ENCODE peak calls at places on chromosome 1, in six cellular contexts. C, P, Z, W, N and Y are unnamed samples.

GRCh38 chr1:67711850-67712202 is 26.8 kb downstream of the GADD45A start:
- DNase-seq in C (peak; percentile 33), P (no peak), Z (peak; percentile 49), W (no peak), N (no peak), Y (no peak)

GRCh38 chr1:71081697-71082080 is 854 bp upstream of the ZRANB2 start:
- DNase-seq in C (peak; percentile 39), P (no peak), Z (no peak), W (no peak), N (no peak), Y (no peak)

GRCh38 chr1:17579951-17580939 is 40.7 kb downstream of the ARHGEF10L start:
- DNase-seq in C (no peak), P (no peak), Z (no peak), W (no peak), N (no peak), Y (no peak)

GRCh38 chr1:168320805-168321577 is 40.3 kb downstream of the TBX19 start:
- DNase-seq in C (peak; percentile 82), P (peak; percentile 91), Z (peak; percentile 88), W (no peak), N (no peak), Y (peak; percentile 57)

GRCh38 chr1:17633654-17634053 is 94.2 kb downstream of the ARHGEF10L start:
- DNase-seq in C (no peak), P (peak; percentile 79), Z (no peak), W (no peak), N (no peak), Y (peak; percentile 69)

GRCh38 chr1:119799599-119800177 is 11.6 kb downstream of the REG4 start:
- DNase-seq in C (no peak), P (no peak), Z (no peak), W (no peak), N (no peak), Y (no peak)

GRCh38 chr1:165248969-165249571 is 107.4 kb downstream of the LMX1A start:
- DNase-seq in C (peak; percentile 59), P (no peak), Z (no peak), W (no peak), N (no peak), Y (peak; percentile 8)

GRCh38 chr1:204087893-204088528 is 15.1 kb downstream of the SOX13 start:
- DNase-seq in C (no peak), P (no peak), Z (no peak), W (no peak), N (no peak), Y (peak; percentile 26)

GRCh38 chr1:212606734-212607205 is 1.8 kb upstream of the ATF3 start:
- DNase-seq in C (no peak), P (no peak), Z (peak; percentile 42), W (no peak), N (no peak), Y (peak; percentile 83)

GRCh38 chr1:95197616-95198252 is 36.3 kb upstream of the RWDD3 start:
- DNase-seq in C (peak; percentile 29), P (peak; percentile 50), Z (peak; percentile 54), W (no peak), N (no peak), Y (peak; percentile 23)

GRCh38 chr1:56450004-56450666 is 129.2 kb downstream of the PLPP3 start:
- DNase-seq in C (peak; percentile 71), P (no peak), Z (no peak), W (no peak), N (no peak), Y (no peak)

GRCh38 chr1:50704126-50704525 is 255.9 kb downstream of the FAF1 start:
- DNase-seq in C (peak; percentile 47), P (peak; percentile 41), Z (peak; percentile 58), W (no peak), N (peak; percentile 27), Y (no peak)

GRCh38 chr1:195604287-195604686 is 1004.0 kb downstream of the KCNT2 start:
- DNase-seq in C (no peak), P (peak; percentile 93), Z (peak; percentile 64), W (no peak), N (no peak), Y (no peak)

GRCh38 chr1:110007458-110007857 is 22.9 kb downstream of the AHCYL1 start:
- DNase-seq in C (no peak), P (no peak), Z (no peak), W (no peak), N (no peak), Y (no peak)

GRCh38 chr1:4170548-4170947 is 270.5 kb upstream of the C1orf174 start:
- DNase-seq in C (no peak), P (no peak), Z (no peak), W (no peak), N (no peak), Y (no peak)

GRCh38 chr1:10643607-10644306 is 152.7 kb downstream of the CASZ1 start:
- DNase-seq in C (no peak), P (no peak), Z (no peak), W (no peak), N (no peak), Y (no peak)

GRCh38 chr1:114479134-114479533 is 31.9 kb downstream of the TRIM33 start:
- DNase-seq in C (no peak), P (no peak), Z (no peak), W (no peak), N (no peak), Y (no peak)
- H3K4me3 ChIP-seq in C (no peak overlapping the region), P (no peak overlapping the region), Z (no peak overlapping the region), W (no peak overlapping the region), N (no peak overlapping the region), Y (no peak overlapping the region)

GRCh38 chr1:36522461-36523229 is 39.9 kb upstream of the CSF3R start:
- DNase-seq in C (no peak), P (no peak), Z (no peak), W (no peak), N (no peak), Y (no peak)
- H2BK120ac ChIP-seq in C (no peak overlapping the region), P (no peak overlapping the region), Z (no peak overlapping the region), W (no peak overlapping the region), N (no peak overlapping the region), Y (no peak overlapping the region)

GRCh38 chr1:208835781-208836180 is 591.6 kb upstream of the PLXNA2 start:
- DNase-seq in C (no peak), P (no peak), Z (no peak), W (no peak), N (no peak), Y (no peak)
- H3K4me3 ChIP-seq in C (no peak overlapping the region), P (no peak overlapping the region), Z (no peak overlapping the region), W (no peak overlapping the region), N (no peak overlapping the region), Y (no peak overlapping the region)

DNA sequence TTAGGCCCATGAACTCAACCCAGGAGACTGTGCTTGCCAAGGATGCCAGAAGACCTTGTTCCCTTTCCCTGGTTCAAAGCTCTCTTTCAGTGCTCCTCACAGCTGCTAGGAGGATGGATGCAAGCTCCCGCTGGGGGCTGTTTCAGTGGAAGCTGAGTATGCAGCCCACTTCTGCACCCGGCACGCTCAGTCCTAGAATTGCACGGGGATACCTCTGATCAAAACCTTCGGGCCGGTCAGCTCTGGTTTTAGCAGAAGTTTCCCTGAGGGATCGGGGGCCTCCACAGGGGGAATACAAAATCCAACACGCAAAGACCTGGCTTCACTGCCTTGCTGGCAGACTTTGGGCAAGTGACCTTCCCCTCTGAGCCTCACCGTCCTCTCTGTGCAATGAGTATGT is 4.2 kb upstream of the SSBP3 start:
- DNase-seq in C (no peak), P (no peak), Z (no peak), W (no peak), N (no peak), Y (no peak)
- H2BK120ac ChIP-seq in C (no peak overlapping the region), P (no peak overlapping the region), Z (no peak overlapping the region), W (no peak overlapping the region), N (no peak overlapping the region), Y (peak overlapping the region; percentile 6)

DNA sequence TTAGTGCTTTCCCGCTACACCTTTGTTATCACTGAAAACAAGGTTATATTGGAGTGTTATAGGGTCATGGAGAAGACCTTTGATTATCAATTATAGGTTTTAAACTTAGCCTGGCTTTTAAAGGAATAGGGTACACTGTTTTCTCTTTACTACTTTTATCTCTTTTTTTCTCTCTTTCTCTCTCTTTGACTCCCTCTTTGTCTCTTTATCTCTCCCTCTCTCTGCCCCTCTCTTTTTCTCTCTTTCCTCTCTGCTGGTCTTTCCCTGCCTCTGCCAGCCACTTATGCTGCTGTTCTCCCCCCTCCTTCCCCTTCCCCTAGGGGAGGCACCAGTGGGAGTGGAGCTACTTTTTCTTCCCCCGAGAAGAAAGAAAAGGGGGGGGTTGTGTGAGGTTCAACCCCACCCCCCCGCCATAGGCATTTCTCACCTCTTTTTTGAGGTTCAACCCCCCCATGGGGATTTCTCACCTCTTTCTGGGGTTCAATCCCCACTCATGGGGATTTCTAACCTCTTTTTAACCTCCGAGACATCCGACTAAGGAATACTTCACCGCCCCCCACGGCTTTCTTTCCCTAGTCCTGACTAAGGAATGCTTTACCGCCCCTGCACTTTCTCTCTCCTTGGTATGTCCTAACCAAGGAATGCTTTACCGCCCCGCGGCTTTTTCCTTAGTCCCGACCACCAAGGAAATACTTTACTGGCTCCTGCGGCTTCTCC is 17.2 kb upstream of the ZBTB8B start:
- DNase-seq in C (peak; percentile 97), P (peak; percentile 74), Z (peak; percentile 67), W (peak; percentile 27), N (peak; percentile 67), Y (peak; percentile 31)
- H3K4me3 ChIP-seq in C (no peak overlapping the region), P (peak overlapping the region; percentile 30), Z (peak overlapping the region; percentile 66), W (peak overlapping the region; percentile 51), N (no peak overlapping the region), Y (no peak overlapping the region)

DNA sequence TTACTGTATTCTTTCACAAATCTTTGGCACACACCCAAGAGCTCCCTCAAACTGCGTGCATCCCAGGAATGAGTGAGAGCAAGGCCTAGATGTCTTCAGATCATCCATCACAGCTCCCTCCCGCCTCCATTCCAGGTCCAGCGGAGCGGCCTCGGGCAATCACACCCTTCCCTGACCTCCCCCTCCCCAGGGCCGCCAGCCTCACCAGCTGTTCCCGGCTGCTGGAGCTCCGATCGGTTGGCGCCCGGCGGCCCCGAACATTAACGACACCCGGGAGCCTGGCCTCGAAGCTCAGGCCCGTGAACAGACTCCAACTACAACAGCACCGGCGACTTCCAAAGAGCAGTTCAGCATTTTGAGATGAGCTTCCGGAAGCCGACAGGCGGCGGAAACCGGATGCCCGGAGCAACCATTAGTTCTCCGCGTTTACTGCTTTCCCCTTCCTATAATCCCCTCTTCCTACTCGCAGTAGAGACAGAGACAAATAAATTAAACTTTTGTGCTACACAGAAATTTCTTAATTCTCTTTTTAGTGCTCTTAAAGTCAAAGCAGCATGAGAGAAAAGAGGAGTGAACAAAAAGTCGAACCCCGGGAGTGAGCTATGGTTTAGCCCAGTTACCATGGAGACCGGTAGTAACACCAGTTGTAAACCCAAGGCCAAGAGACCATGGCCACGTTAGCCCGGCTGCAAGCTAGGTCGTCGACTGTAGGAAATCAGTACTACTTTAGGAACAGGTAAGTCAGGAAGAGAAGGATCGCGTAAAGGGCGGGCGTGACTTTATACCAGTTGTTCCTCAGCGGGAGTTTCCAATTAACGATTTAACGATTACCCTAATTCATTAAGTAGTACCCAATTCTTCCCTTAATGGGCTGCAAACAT is at the start of the genes GPATCH2 and SPATA17:
- DNase-seq in C (peak; percentile 96), P (peak; percentile 90), Z (peak; percentile 95), W (peak; percentile 44), N (peak; percentile 90), Y (peak; percentile 82)
- H2BK120ac ChIP-seq in C (peak within 1 kb of the TSS; percentile 22), P (peak within 1 kb of the TSS; percentile 98), Z (peak within 1 kb of the TSS; percentile 82), W (no peak within 1 kb of the TSS), N (no peak within 1 kb of the TSS), Y (peak within 1 kb of the TSS; percentile 70)